ENCODE peak calls at places on chromosomes 7 and 10, in four cellular contexts. J is astrocyte, Z is neural progenitor cell, W is keratinocyte. Y is an unnamed sample.
A peak's percentile ranks its signal among the peaks of the same experiment; 100 is the strongest.

GRCh38 chr7:10300557-10300956 is 673.1 kb upstream of the PHF14 start:
- DNase-seq in J (no peak), Z (peak; percentile 17), W (no peak), Y (peak; percentile 81)

GRCh38 chr10:29403208-29403607 is 114.3 kb downstream of the LYZL1 start:
- DNase-seq in J (no peak), Z (no peak), W (no peak), Y (no peak)

GRCh38 chr7:46145412-46145811 is 224.3 kb upstream of the IGFBP3 start:
- DNase-seq in J (peak; percentile 100), Z (peak; percentile 44), W (peak; percentile 64), Y (no peak)

GRCh38 chr10:1274746-1275544 is 218.8 kb downstream of the WDR37 start:
- DNase-seq in J (no peak), Z (no peak), W (no peak), Y (no peak)

GRCh38 chr10:72337039-72337629 is 17.6 kb downstream of the DNAJB12 start:
- DNase-seq in J (no peak), Z (peak; percentile 84), W (no peak), Y (peak; percentile 29)

GRCh38 chr7:155322530-155322929 is 24.9 kb downstream of the INSIG1 start:
- DNase-seq in J (peak; percentile 10), Z (no peak), W (no peak), Y (no peak)

GRCh38 chr7:38716397-38716796 is 85.2 kb upstream of the AMPH start:
- DNase-seq in J (no peak), Z (no peak), W (no peak), Y (no peak)

GRCh38 chr7:85628187-85628586 is 441.3 kb upstream of the SEMA3D start:
- DNase-seq in J (no peak), Z (no peak), W (no peak), Y (no peak)

GRCh38 chr10:78173360-78174020 is 139.8 kb downstream of the RPS24 start:
- DNase-seq in J (no peak), Z (no peak), W (no peak), Y (no peak)

GRCh38 chr10:32077896-32078295 is 21.7 kb upstream of the KIF5B start:
- DNase-seq in J (peak; percentile 66), Z (no peak), W (no peak), Y (no peak)

GRCh38 chr10:3764626-3765375 is 20.2 kb downstream of the KLF6 start:
- DNase-seq in J (peak; percentile 21), Z (no peak), W (no peak), Y (peak; percentile 75)

GRCh38 chr10:99621454-99622246 is 1.4 kb upstream of the SLC25A28 start:
- DNase-seq in J (no peak), Z (no peak), W (peak; percentile 32), Y (no peak)

GRCh38 chr10:113019096-113019495 is 69.0 kb downstream of the TCF7L2 start:
- DNase-seq in J (no peak), Z (peak; percentile 60), W (no peak), Y (no peak)

GRCh38 chr7:133650487-133651292 is 397.8 kb downstream of the EXOC4 start:
- DNase-seq in J (no peak), Z (no peak), W (no peak), Y (no peak)

GRCh38 chr7:132998763-132999162 is 83.1 kb downstream of the CHCHD3 start:
- DNase-seq in J (no peak), Z (peak; percentile 28), W (no peak), Y (no peak)

GRCh38 chr7:82616059-82616723 is 172.6 kb upstream of the CACNA2D1 start:
- DNase-seq in J (no peak), Z (no peak), W (no peak), Y (no peak)

GRCh38 chr10:15035385-15036301 is 8.1 kb upstream of the OLAH start:
- DNase-seq in J (peak; percentile 57), Z (no peak), W (no peak), Y (no peak)

GRCh38 chr7:148772297-148773089 is 73.8 kb downstream of the CUL1 start:
- DNase-seq in J (peak; percentile 91), Z (no peak), W (peak; percentile 83), Y (peak; percentile 68)

GRCh38 chr7:83524286-83525075 is 124.5 kb downstream of the SEMA3E start:
- DNase-seq in J (peak; percentile 52), Z (no peak), W (no peak), Y (no peak)

GRCh38 chr7:103889451-103889850 is 100.0 kb downstream of the RELN start:
- DNase-seq in J (no peak), Z (no peak), W (no peak), Y (no peak)

GRCh38 chr10:52146766-52147165 is 167.3 kb upstream of the DKK1 start:
- DNase-seq in J (no peak), Z (no peak), W (no peak), Y (no peak)

GRCh38 chr7:21942955-21943354 is 2.7 kb downstream of the CDCA7L start:
- DNase-seq in J (no peak), Z (no peak), W (no peak), Y (no peak)

GRCh38 chr7:101126651-101127459 is at the start of gene SERPINE1:
- DNase-seq in J (peak; percentile 100), Z (peak; percentile 75), W (peak; percentile 99), Y (peak; percentile 46)

GRCh38 chr7:46972205-46972604 is 609.7 kb downstream of the TNS3 start:
- DNase-seq in J (peak; percentile 85), Z (no peak), W (peak; percentile 11), Y (no peak)

GRCh38 chr7:51458693-51459092 is 142.1 kb upstream of the COBL start:
- DNase-seq in J (no peak), Z (no peak), W (no peak), Y (no peak)

GRCh38 chr10:22314852-22315251 is 1.3 kb upstream of the COMMD3 start:
- DNase-seq in J (no peak), Z (no peak), W (no peak), Y (no peak)

GRCh38 chr10:22308390-22308789 is 7.8 kb upstream of the COMMD3 start:
- DNase-seq in J (peak; percentile 34), Z (no peak), W (no peak), Y (no peak)

GRCh38 chr10:22315455-22316285 is 518 bp upstream of the COMMD3 start:
- DNase-seq in J (no peak), Z (no peak), W (no peak), Y (no peak)

GRCh38 chr10:22309180-22310000 is 6.8 kb upstream of the COMMD3 start:
- DNase-seq in J (no peak), Z (no peak), W (no peak), Y (no peak)

DNA sequence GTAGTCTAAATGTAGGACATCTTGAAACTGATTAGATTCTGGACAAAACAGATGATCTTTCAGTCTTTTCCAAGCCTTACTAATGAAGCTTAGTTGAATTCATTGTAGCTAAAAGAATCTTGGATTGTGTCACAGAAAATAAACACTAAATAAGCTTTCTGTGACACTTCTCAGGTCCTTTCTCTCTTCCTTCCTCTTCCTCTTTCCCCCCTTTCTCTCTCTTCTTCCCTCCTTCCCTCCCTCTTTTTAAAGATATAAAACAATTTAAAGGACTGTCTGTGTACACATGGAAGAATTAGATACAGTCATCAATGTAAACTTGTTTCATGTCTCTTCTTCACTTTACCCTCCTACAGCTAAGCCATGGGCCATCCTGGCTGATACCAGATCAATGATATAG is 5.3 kb upstream of the COMMD3 start:
- DNase-seq in J (no peak), Z (no peak), W (no peak), Y (no peak)
- H2AFZ ChIP-seq in J (no peak overlapping the region), Z (peak overlapping the region; percentile 38), W (peak overlapping the region; percentile 3), Y (no peak overlapping the region)

DNA sequence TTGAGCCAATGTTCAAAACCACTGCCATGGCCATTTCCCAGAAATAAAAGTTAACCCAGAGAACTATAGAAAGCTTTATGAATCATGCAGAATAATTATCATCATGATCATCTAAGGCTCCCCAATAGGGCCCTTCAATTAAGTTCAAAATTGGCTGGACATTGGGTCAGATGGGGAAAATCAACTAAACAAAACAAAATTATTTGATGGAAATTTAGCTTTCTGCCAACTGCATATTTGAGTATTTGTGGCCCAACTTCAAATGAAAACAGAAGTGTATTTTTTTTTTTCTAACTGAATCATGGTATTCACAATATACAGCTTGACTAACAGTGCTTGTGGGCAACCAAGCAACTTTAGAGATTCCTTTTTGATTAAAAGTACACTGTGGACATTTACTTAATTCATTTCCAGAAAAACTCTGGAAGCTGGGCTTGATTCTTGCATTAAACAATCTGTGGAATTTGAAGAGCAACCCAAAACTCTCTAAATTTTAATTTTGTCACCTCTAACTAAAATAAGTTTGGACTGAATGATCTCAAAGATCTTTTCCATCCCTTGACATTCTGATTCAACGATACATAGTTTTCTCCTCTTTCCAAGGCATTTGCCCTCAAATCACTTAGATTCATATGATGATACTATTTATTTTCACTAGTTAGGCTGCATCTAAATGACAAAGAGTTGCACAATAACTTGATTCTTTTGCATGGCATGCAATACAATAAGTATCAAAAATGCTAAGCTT is 203.2 kb downstream of the AHR start:
- DNase-seq in J (peak; percentile 61), Z (no peak), W (no peak), Y (no peak)
- H3K27ac ChIP-seq in J (no peak overlapping the region), Z (no peak overlapping the region), W (no peak overlapping the region), Y (no peak overlapping the region)

GRCh38 chr7:19117870-19118608 is 603 bp upstream of the TWIST1 start:
- DNase-seq in J (no peak), Z (peak; percentile 57), W (no peak), Y (no peak)

GRCh38 chr7:19119372-19119771 is 1.9 kb upstream of the TWIST1 start:
- DNase-seq in J (no peak), Z (no peak), W (no peak), Y (no peak)

GRCh38 chr7:19117081-19117869 is at the start of gene TWIST1:
- DNase-seq in J (peak; percentile 87), Z (peak; percentile 79), W (no peak), Y (peak; percentile 59)

GRCh38 chr7:19119901-19120486 is 2.6 kb upstream of the TWIST1 start:
- DNase-seq in J (no peak), Z (peak; percentile 46), W (no peak), Y (no peak)

DNA sequence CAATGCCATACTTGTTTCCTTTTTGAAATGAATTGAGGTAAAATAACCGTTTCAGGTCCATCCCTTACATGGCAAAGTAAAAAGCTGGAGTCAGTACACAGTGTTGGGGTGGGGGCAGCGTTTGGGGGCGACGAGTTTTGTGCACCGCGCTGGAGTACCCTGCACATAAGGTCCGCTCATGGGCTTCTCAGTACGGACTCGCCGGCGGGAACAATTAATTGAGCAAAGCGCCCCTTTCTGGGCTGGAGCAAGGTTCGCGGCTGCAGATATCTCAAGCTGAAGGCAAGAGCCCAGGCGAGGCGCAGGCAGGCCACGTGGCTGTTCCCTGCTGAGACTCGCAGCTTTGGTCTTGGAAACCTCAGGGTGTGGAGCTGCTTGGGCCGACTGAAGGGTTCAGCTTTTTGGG is 1.5 kb upstream of the TWIST1 start:
- DNase-seq in J (no peak), Z (peak; percentile 74), W (no peak), Y (no peak)
- TF ChIP-seq EZH2 in J (no peak), Z (peak; percentile 67), W (no peak), Y (no peak)

GRCh38 chr7:118214833-118215182 is 9.7 kb upstream of the ANKRD7 start:
- DNase-seq in J (no peak), Z (no peak), W (no peak), Y (no peak)
- H2AFZ ChIP-seq in J (peak overlapping the region; percentile 95), Z (no peak overlapping the region), W (peak overlapping the region; percentile 96), Y (peak overlapping the region; percentile 78)

GRCh38 chr10:86685416-86685815 is 17.1 kb downstream of the LDB3 start:
- DNase-seq in J (no peak), Z (no peak), W (no peak), Y (no peak)
- H3K27ac ChIP-seq in J (no peak overlapping the region), Z (no peak overlapping the region), W (no peak overlapping the region), Y (no peak overlapping the region)